ENCODE peak calls at places on chromosomes 2 and 18, in seven cellular contexts. One of them, this sample, is unnamed.

GRCh38 chr2:234979204-234980167 is 27.7 kb downstream of the SH3BP4 start:
- DNase-seq in left ventricle myocardium inferior: no peak
- DNase-seq in fibroblast of the aortic adventitia: peak
- DNase-seq in brain microvascular endothelial cell: no peak
- DNase-seq in thoracic aorta: no peak
- DNase-seq in fibroblast of pulmonary artery: peak
- DNase-seq in stomach: no peak
- DNase-seq in this sample: no peak

GRCh38 chr2:209696836-209697711 is 74.6 kb upstream of the UNC80 start:
- DNase-seq in brain microvascular endothelial cell: no peak
- DNase-seq in fibroblast of pulmonary artery: no peak
- DNase-seq in thoracic aorta: no peak
- DNase-seq in fibroblast of the aortic adventitia: no peak
- DNase-seq in stomach: no peak
- DNase-seq in left ventricle myocardium inferior: no peak
- DNase-seq in this sample: no peak

GRCh38 chr2:179701524-179702110 is 159.8 kb downstream of the ZNF385B start:
- DNase-seq in fibroblast of the aortic adventitia: no peak
- DNase-seq in left ventricle myocardium inferior: no peak
- DNase-seq in stomach: no peak
- DNase-seq in brain microvascular endothelial cell: no peak
- DNase-seq in fibroblast of pulmonary artery: no peak
- DNase-seq in thoracic aorta: no peak
- DNase-seq in this sample: no peak

GRCh38 chr2:135727968-135728728 is 13.5 kb upstream of the UBXN4 start:
- DNase-seq in stomach: no peak
- DNase-seq in fibroblast of pulmonary artery: no peak
- DNase-seq in left ventricle myocardium inferior: no peak
- DNase-seq in brain microvascular endothelial cell: no peak
- DNase-seq in fibroblast of the aortic adventitia: no peak
- DNase-seq in thoracic aorta: no peak
- DNase-seq in this sample: no peak

GRCh38 chr2:196823750-196824149 is 14.6 kb upstream of the C2orf66 start:
- DNase-seq in stomach: no peak
- DNase-seq in fibroblast of pulmonary artery: peak
- DNase-seq in brain microvascular endothelial cell: peak
- DNase-seq in left ventricle myocardium inferior: no peak
- DNase-seq in fibroblast of the aortic adventitia: peak
- DNase-seq in thoracic aorta: no peak
- DNase-seq in this sample: peak

GRCh38 chr2:237791977-237792727 is 6.4 kb upstream of the RBM44 start:
- DNase-seq in fibroblast of the aortic adventitia: peak
- DNase-seq in brain microvascular endothelial cell: no peak
- DNase-seq in fibroblast of pulmonary artery: peak
- DNase-seq in stomach: no peak
- DNase-seq in thoracic aorta: no peak
- DNase-seq in left ventricle myocardium inferior: no peak
- DNase-seq in this sample: peak

GRCh38 chr2:226354434-226354833 is 445.2 kb downstream of the IRS1 start:
- DNase-seq in brain microvascular endothelial cell: peak
- DNase-seq in fibroblast of pulmonary artery: peak
- DNase-seq in fibroblast of the aortic adventitia: peak
- DNase-seq in left ventricle myocardium inferior: no peak
- DNase-seq in thoracic aorta: no peak
- DNase-seq in stomach: no peak
- DNase-seq in this sample: no peak

GRCh38 chr2:27091746-27092695 is 5.4 kb downstream of the KHK start:
- DNase-seq in thoracic aorta: no peak
- DNase-seq in brain microvascular endothelial cell: no peak
- DNase-seq in fibroblast of the aortic adventitia: no peak
- DNase-seq in left ventricle myocardium inferior: no peak
- DNase-seq in fibroblast of pulmonary artery: no peak
- DNase-seq in stomach: no peak
- DNase-seq in this sample: no peak

GRCh38 chr2:28951910-28952805 is 28.9 kb upstream of the TOGARAM2 start:
- DNase-seq in stomach: no peak
- DNase-seq in thoracic aorta: no peak
- DNase-seq in brain microvascular endothelial cell: peak
- DNase-seq in left ventricle myocardium inferior: no peak
- DNase-seq in fibroblast of pulmonary artery: peak
- DNase-seq in fibroblast of the aortic adventitia: peak
- DNase-seq in this sample: peak

GRCh38 chr2:171957061-171957460 is 34.8 kb downstream of the HAT1 start:
- DNase-seq in fibroblast of the aortic adventitia: peak
- DNase-seq in fibroblast of pulmonary artery: peak
- DNase-seq in stomach: no peak
- DNase-seq in thoracic aorta: no peak
- DNase-seq in brain microvascular endothelial cell: no peak
- DNase-seq in left ventricle myocardium inferior: no peak
- DNase-seq in this sample: peak

GRCh38 chr2:119679846-119680245 is 845 bp downstream of the TMEM177 start:
- DNase-seq in thoracic aorta: no peak
- DNase-seq in stomach: no peak
- DNase-seq in fibroblast of pulmonary artery: no peak
- DNase-seq in brain microvascular endothelial cell: no peak
- DNase-seq in left ventricle myocardium inferior: no peak
- DNase-seq in fibroblast of the aortic adventitia: no peak
- DNase-seq in this sample: no peak

GRCh38 chr2:2173633-2174032 is 157.4 kb downstream of the MYT1L start:
- DNase-seq in fibroblast of the aortic adventitia: no peak
- DNase-seq in fibroblast of pulmonary artery: no peak
- DNase-seq in stomach: no peak
- DNase-seq in brain microvascular endothelial cell: no peak
- DNase-seq in left ventricle myocardium inferior: no peak
- DNase-seq in thoracic aorta: no peak
- DNase-seq in this sample: no peak

GRCh38 chr2:196601430-196602306 is 37.8 kb upstream of the CCDC150 start:
- DNase-seq in left ventricle myocardium inferior: peak
- DNase-seq in stomach: peak
- DNase-seq in thoracic aorta: peak
- DNase-seq in fibroblast of the aortic adventitia: peak
- DNase-seq in fibroblast of pulmonary artery: peak
- DNase-seq in brain microvascular endothelial cell: peak
- DNase-seq in this sample: peak

GRCh38 chr2:9867876-9868275 is 24.6 kb downstream of the TAF1B start:
- DNase-seq in fibroblast of pulmonary artery: no peak
- DNase-seq in stomach: no peak
- DNase-seq in thoracic aorta: no peak
- DNase-seq in left ventricle myocardium inferior: no peak
- DNase-seq in brain microvascular endothelial cell: no peak
- DNase-seq in fibroblast of the aortic adventitia: no peak
- DNase-seq in this sample: no peak

GRCh38 chr2:120912101-120912985 is 176.7 kb downstream of the GLI2 start:
- DNase-seq in stomach: peak
- DNase-seq in brain microvascular endothelial cell: no peak
- DNase-seq in fibroblast of the aortic adventitia: peak
- DNase-seq in fibroblast of pulmonary artery: peak
- DNase-seq in left ventricle myocardium inferior: peak
- DNase-seq in thoracic aorta: no peak
- DNase-seq in this sample: peak

GRCh38 chr2:164818149-164819136 is 23.2 kb downstream of the COBLL1 start:
- DNase-seq in left ventricle myocardium inferior: no peak
- DNase-seq in stomach: no peak
- DNase-seq in thoracic aorta: no peak
- DNase-seq in fibroblast of the aortic adventitia: no peak
- DNase-seq in fibroblast of pulmonary artery: no peak
- DNase-seq in brain microvascular endothelial cell: no peak
- DNase-seq in this sample: no peak

GRCh38 chr2:111100765-111101162 is 19.9 kb upstream of the BCL2L11 start:
- DNase-seq in fibroblast of the aortic adventitia: no peak
- DNase-seq in left ventricle myocardium inferior: no peak
- DNase-seq in fibroblast of pulmonary artery: no peak
- DNase-seq in thoracic aorta: no peak
- DNase-seq in stomach: no peak
- DNase-seq in brain microvascular endothelial cell: no peak
- DNase-seq in this sample: no peak

GRCh38 chr2:189076572-189076971 is 102.4 kb downstream of the COL3A1 start:
- DNase-seq in left ventricle myocardium inferior: peak
- DNase-seq in brain microvascular endothelial cell: peak
- DNase-seq in thoracic aorta: no peak
- DNase-seq in fibroblast of pulmonary artery: peak
- DNase-seq in fibroblast of the aortic adventitia: peak
- DNase-seq in stomach: no peak
- DNase-seq in this sample: no peak

GRCh38 chr18:56021814-56022205 is 433.8 kb upstream of the TCF4 start:
- DNase-seq in fibroblast of the aortic adventitia: no peak
- DNase-seq in thoracic aorta: no peak
- DNase-seq in brain microvascular endothelial cell: no peak
- DNase-seq in fibroblast of pulmonary artery: no peak
- DNase-seq in stomach: no peak
- DNase-seq in left ventricle myocardium inferior: no peak
- DNase-seq in this sample: no peak

GRCh38 chr18:13407484-13407883 is 188.9 kb downstream of the LDLRAD4 start:
- DNase-seq in fibroblast of pulmonary artery: no peak
- DNase-seq in brain microvascular endothelial cell: no peak
- DNase-seq in stomach: no peak
- DNase-seq in left ventricle myocardium inferior: no peak
- DNase-seq in fibroblast of the aortic adventitia: no peak
- DNase-seq in thoracic aorta: no peak
- DNase-seq in this sample: no peak

GRCh38 chr2:46167406-46167805 is 129.8 kb upstream of the EPAS1 start:
- DNase-seq in stomach: no peak
- DNase-seq in left ventricle myocardium inferior: no peak
- DNase-seq in fibroblast of the aortic adventitia: no peak
- DNase-seq in thoracic aorta: no peak
- DNase-seq in fibroblast of pulmonary artery: no peak
- DNase-seq in brain microvascular endothelial cell: no peak
- DNase-seq in this sample: no peak

GRCh38 chr2:133766164-133766832 is 198.0 kb upstream of the NCKAP5 start:
- DNase-seq in fibroblast of the aortic adventitia: no peak
- DNase-seq in stomach: no peak
- DNase-seq in left ventricle myocardium inferior: no peak
- DNase-seq in fibroblast of pulmonary artery: no peak
- DNase-seq in brain microvascular endothelial cell: no peak
- DNase-seq in thoracic aorta: no peak
- DNase-seq in this sample: no peak

GRCh38 chr2:44715671-44716077 is 225.8 kb upstream of the SIX3 start:
- DNase-seq in brain microvascular endothelial cell: peak
- DNase-seq in fibroblast of the aortic adventitia: peak
- DNase-seq in thoracic aorta: no peak
- DNase-seq in stomach: no peak
- DNase-seq in fibroblast of pulmonary artery: peak
- DNase-seq in left ventricle myocardium inferior: no peak
- DNase-seq in this sample: peak

DNA sequence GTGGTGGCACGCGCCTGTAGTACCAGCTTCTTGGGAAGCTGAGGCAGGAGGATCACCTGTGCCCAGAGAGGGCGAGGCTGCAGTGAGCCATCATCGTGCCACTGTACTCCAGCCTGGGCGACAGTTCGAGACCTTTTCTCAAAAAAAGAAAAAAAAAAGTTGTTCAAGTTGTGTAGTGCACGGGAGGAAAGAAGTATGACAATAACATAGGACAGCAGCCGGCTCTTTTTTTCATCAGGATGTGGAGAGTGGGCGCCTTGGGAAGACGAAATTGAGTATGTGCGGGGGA is 36.5 kb downstream of the PCBP1 start:
- DNase-seq in fibroblast of the aortic adventitia: no peak
- DNase-seq in left ventricle myocardium inferior: no peak
- DNase-seq in fibroblast of pulmonary artery: no peak
- DNase-seq in thoracic aorta: no peak
- DNase-seq in stomach: no peak
- DNase-seq in brain microvascular endothelial cell: no peak
- DNase-seq in this sample: no peak
- H3K4me3 ChIP-seq in fibroblast of the aortic adventitia: peak
- H3K4me3 ChIP-seq in left ventricle myocardium inferior: peak
- H3K4me3 ChIP-seq in fibroblast of pulmonary artery: peak
- H3K4me3 ChIP-seq in thoracic aorta: peak
- H3K4me3 ChIP-seq in stomach: peak
- H3K4me3 ChIP-seq in brain microvascular endothelial cell: peak
- H3K4me3 ChIP-seq in this sample: peak

GRCh38 chr2:161232571-161232970 is 72.3 kb downstream of the TANK start:
- DNase-seq in thoracic aorta: no peak
- DNase-seq in stomach: no peak
- DNase-seq in left ventricle myocardium inferior: no peak
- DNase-seq in fibroblast of pulmonary artery: no peak
- DNase-seq in brain microvascular endothelial cell: no peak
- DNase-seq in fibroblast of the aortic adventitia: no peak
- DNase-seq in this sample: no peak
- TF ChIP-seq CTCF in thoracic aorta: no peak
- TF ChIP-seq CTCF in stomach: no peak
- TF ChIP-seq CTCF in left ventricle myocardium inferior: no peak
- TF ChIP-seq CTCF in fibroblast of pulmonary artery: no peak
- TF ChIP-seq CTCF in brain microvascular endothelial cell: no peak
- TF ChIP-seq CTCF in fibroblast of the aortic adventitia: no peak
- TF ChIP-seq CTCF in this sample: no peak

GRCh38 chr2:224908820-224909219 is 133.4 kb downstream of the DOCK10 start:
- DNase-seq in brain microvascular endothelial cell: no peak
- DNase-seq in fibroblast of pulmonary artery: no peak
- DNase-seq in left ventricle myocardium inferior: no peak
- DNase-seq in stomach: no peak
- DNase-seq in thoracic aorta: no peak
- DNase-seq in fibroblast of the aortic adventitia: no peak
- DNase-seq in this sample: no peak

GRCh38 chr2:224909885-224910517 is 132.3 kb downstream of the DOCK10 start:
- DNase-seq in brain microvascular endothelial cell: peak
- DNase-seq in stomach: peak
- DNase-seq in fibroblast of pulmonary artery: peak
- DNase-seq in left ventricle myocardium inferior: peak
- DNase-seq in thoracic aorta: no peak
- DNase-seq in fibroblast of the aortic adventitia: peak
- DNase-seq in this sample: peak

GRCh38 chr2:224901121-224901676 is 141.1 kb downstream of the DOCK10 start:
- DNase-seq in left ventricle myocardium inferior: no peak
- DNase-seq in fibroblast of pulmonary artery: no peak
- DNase-seq in thoracic aorta: no peak
- DNase-seq in brain microvascular endothelial cell: no peak
- DNase-seq in stomach: no peak
- DNase-seq in fibroblast of the aortic adventitia: no peak
- DNase-seq in this sample: no peak

GRCh38 chr2:224904390-224904789 is 137.9 kb downstream of the DOCK10 start:
- DNase-seq in fibroblast of the aortic adventitia: no peak
- DNase-seq in left ventricle myocardium inferior: no peak
- DNase-seq in fibroblast of pulmonary artery: peak
- DNase-seq in stomach: no peak
- DNase-seq in brain microvascular endothelial cell: no peak
- DNase-seq in thoracic aorta: no peak
- DNase-seq in this sample: no peak
- H3K4me3 ChIP-seq in fibroblast of the aortic adventitia: no peak
- H3K4me3 ChIP-seq in left ventricle myocardium inferior: no peak
- H3K4me3 ChIP-seq in fibroblast of pulmonary artery: no peak
- H3K4me3 ChIP-seq in stomach: no peak
- H3K4me3 ChIP-seq in brain microvascular endothelial cell: no peak
- H3K4me3 ChIP-seq in thoracic aorta: no peak
- H3K4me3 ChIP-seq in this sample: no peak

DNA sequence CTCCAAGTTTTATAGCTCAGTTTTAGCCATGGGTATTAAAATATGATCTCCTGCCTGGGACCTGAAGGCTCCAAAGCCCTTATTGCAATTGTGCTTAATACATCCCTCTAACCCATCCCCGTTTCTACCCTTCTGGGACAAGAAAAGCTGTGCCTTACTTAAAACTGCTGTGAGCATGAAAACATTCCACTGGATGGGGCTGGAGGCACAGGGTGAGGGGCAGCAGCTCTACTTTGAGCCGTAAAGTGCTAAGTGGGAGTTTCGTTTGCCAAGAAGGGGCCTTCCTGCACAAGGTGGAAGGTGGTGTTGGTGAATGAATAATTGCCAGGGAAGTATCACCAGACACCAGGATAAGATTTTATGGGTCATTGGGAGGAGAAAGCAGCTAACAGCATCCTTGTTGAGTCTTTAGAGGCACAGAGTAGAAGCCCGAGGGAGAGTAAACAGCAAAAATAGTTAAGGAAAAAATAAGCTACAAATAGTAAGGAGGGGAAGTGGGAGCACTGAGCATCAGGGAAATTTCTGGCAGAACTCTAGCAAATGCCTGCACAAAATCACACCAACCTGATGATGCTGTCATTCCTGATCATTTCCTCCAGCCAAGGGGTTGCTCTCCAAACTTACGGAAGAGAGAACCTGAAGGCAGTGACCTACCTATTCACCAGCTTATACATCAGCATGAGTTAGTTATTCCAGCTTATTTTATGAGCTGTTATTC is 218.4 kb downstream of the MREG start:
- DNase-seq in brain microvascular endothelial cell: no peak
- DNase-seq in thoracic aorta: no peak
- DNase-seq in stomach: no peak
- DNase-seq in left ventricle myocardium inferior: no peak
- DNase-seq in fibroblast of pulmonary artery: peak
- DNase-seq in fibroblast of the aortic adventitia: no peak
- DNase-seq in this sample: no peak
- TF ChIP-seq CTCF in brain microvascular endothelial cell: peak
- TF ChIP-seq CTCF in thoracic aorta: no peak
- TF ChIP-seq CTCF in stomach: no peak
- TF ChIP-seq CTCF in left ventricle myocardium inferior: no peak
- TF ChIP-seq CTCF in fibroblast of pulmonary artery: no peak
- TF ChIP-seq CTCF in fibroblast of the aortic adventitia: no peak
- TF ChIP-seq CTCF in this sample: no peak